ENCODE peak calls at places on chromosome 10, in six cellular contexts. P is fibroblast of lung, F is kidney, I is uterus, K is transverse colon, Y is psoas muscle. N is an unnamed sample.
A peak's percentile ranks its signal among the peaks of the same experiment; 100 is the strongest.

GRCh38 chr10:114930320-114930719 is 7.7 kb upstream of the TRUB1 start:
- DNase-seq in P (no peak), F (no peak), I (no peak), K (no peak), Y (no peak), N (no peak)

GRCh38 chr10:88926484-88927249 is 25.9 kb downstream of the ACTA2 start:
- DNase-seq in P (peak; percentile 97), F (no peak), I (no peak), K (no peak), Y (no peak), N (no peak)

GRCh38 chr10:47339759-47340612 is 8.2 kb upstream of the RBP3 start:
- DNase-seq in P (no peak), F (peak; percentile 49), I (no peak), K (no peak), Y (no peak), N (peak; percentile 55)

GRCh38 chr10:48652344-48652743 is 32.3 kb upstream of the WDFY4 start:
- DNase-seq in P (no peak), F (no peak), I (no peak), K (no peak), Y (no peak), N (no peak)

GRCh38 chr10:30738416-30738815 is 108.9 kb upstream of the LYZL2 start:
- DNase-seq in P (no peak), F (no peak), I (no peak), K (no peak), Y (no peak), N (no peak)

GRCh38 chr10:98404571-98405396 is 10.2 kb downstream of the PYROXD2 start:
- DNase-seq in P (peak; percentile 76), F (no peak), I (no peak), K (no peak), Y (no peak), N (no peak)

GRCh38 chr10:6074489-6075301 is 12.5 kb upstream of the IL2RA start:
- DNase-seq in P (peak; percentile 37), F (no peak), I (no peak), K (no peak), Y (no peak), N (no peak)

GRCh38 chr10:3455385-3456334 is 283.1 kb upstream of the PITRM1 start:
- DNase-seq in P (no peak), F (no peak), I (no peak), K (no peak), Y (no peak), N (no peak)

GRCh38 chr10:11208908-11209809 is 191.5 kb downstream of the CELF2 start:
- DNase-seq in P (no peak), F (no peak), I (no peak), K (no peak), Y (no peak), N (no peak)

GRCh38 chr10:133096616-133097269 is 9.0 kb downstream of the ADGRA1 start:
- DNase-seq in P (no peak), F (no peak), I (no peak), K (no peak), Y (no peak), N (no peak)

GRCh38 chr10:83372646-83373045 is 766.7 kb upstream of the GHITM start:
- DNase-seq in P (no peak), F (no peak), I (no peak), K (no peak), Y (no peak), N (no peak)

GRCh38 chr10:130138479-130138866 is 2.3 kb downstream of the GLRX3 start:
- DNase-seq in P (peak; percentile 38), F (no peak), I (no peak), K (no peak), Y (no peak), N (peak; percentile 73)

GRCh38 chr10:29482591-29483421 is 152.0 kb downstream of the SVIL start:
- DNase-seq in P (peak; percentile 60), F (peak; percentile 79), I (no peak), K (no peak), Y (no peak), N (no peak)

GRCh38 chr10:129777687-129778086 is 186.4 kb downstream of the EBF3 start:
- DNase-seq in P (no peak), F (peak; percentile 55), I (no peak), K (no peak), Y (no peak), N (no peak)

GRCh38 chr10:86349940-86350630 is 16.5 kb downstream of the GRID1 start:
- DNase-seq in P (no peak), F (peak; percentile 46), I (no peak), K (no peak), Y (no peak), N (peak; percentile 6)

GRCh38 chr10:60863796-60864195 is 80.2 kb downstream of the RHOBTB1 start:
- DNase-seq in P (no peak), F (no peak), I (no peak), K (no peak), Y (no peak), N (no peak)

GRCh38 chr10:43264324-43264986 is 2.4 kb downstream of the RASGEF1A start:
- DNase-seq in P (no peak), F (peak; percentile 62), I (no peak), K (peak; percentile 5), Y (no peak), N (no peak)

GRCh38 chr10:103714232-103714891 is 141.0 kb downstream of the SH3PXD2A start:
- DNase-seq in P (no peak), F (no peak), I (no peak), K (no peak), Y (no peak), N (no peak)

GRCh38 chr10:105644978-105645377 is 1003.9 kb downstream of the SORCS3 start:
- DNase-seq in P (no peak), F (no peak), I (no peak), K (no peak), Y (no peak), N (no peak)

GRCh38 chr10:16348891-16349290 is 87.9 kb upstream of the PTER start:
- DNase-seq in P (no peak), F (no peak), I (no peak), K (no peak), Y (no peak), N (no peak)

GRCh38 chr10:75407296-75407715 is 5.7 kb upstream of the ZNF503 start:
- DNase-seq in P (no peak), F (peak; percentile 74), I (peak; percentile 29), K (no peak), Y (no peak), N (no peak)

GRCh38 chr10:84499846-84500245 is 171.5 kb downstream of the CCSER2 start:
- DNase-seq in P (no peak), F (no peak), I (no peak), K (no peak), Y (no peak), N (no peak)

GRCh38 chr10:104688251-104688650 is 47.2 kb downstream of the SORCS3 start:
- DNase-seq in P (no peak), F (no peak), I (no peak), K (no peak), Y (no peak), N (no peak)

GRCh38 chr10:78923644-78924318 is 145.0 kb upstream of the ZMIZ1 start:
- DNase-seq in P (no peak), F (no peak), I (no peak), K (peak; percentile 33), Y (no peak), N (no peak)

GRCh38 chr10:132904169-132904813 is 38.1 kb downstream of the CFAP46 start:
- DNase-seq in P (peak; percentile 32), F (peak; percentile 58), I (no peak), K (no peak), Y (no peak), N (peak; percentile 39)

GRCh38 chr10:71982269-71983178 is 18.3 kb downstream of the CHST3 start:
- DNase-seq in P (no peak), F (no peak), I (no peak), K (no peak), Y (no peak), N (no peak)
- H3K27ac ChIP-seq in P (no peak overlapping the region), F (no peak overlapping the region), I (peak overlapping the region; percentile 84), K (peak overlapping the region; percentile 84), Y (peak overlapping the region; percentile 14), N (no peak overlapping the region)

DNA sequence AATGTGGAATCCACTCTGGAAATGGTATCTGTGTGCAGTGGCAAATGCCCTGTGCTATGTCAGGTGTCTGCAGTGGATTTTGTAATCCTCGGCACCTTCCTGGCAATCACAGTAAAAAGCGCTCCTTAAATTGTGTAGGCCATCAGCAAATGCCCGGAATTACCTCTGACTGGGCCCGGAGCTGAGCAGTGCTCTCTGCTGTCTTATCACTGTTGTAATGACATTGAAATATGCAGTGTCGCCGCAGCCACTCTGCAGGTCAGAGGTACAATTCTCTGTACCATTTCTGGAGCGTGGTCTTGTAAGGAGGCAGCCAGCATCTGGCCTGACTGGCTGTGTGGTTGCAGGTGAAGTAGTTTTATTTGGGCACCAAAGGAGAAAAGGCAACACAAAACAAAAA is 416.4 kb upstream of the MKI67 start:
- DNase-seq in P (no peak), F (no peak), I (no peak), K (no peak), Y (no peak), N (no peak)
- H3K9me3 ChIP-seq in P (no peaks in the 10 kb centered on the region), F (no peaks in the 10 kb centered on the region), I (no peaks in the 10 kb centered on the region), K (no peaks in the 10 kb centered on the region), Y (no peaks in the 10 kb centered on the region), N (no peaks in the 10 kb centered on the region)

GRCh38 chr10:131758062-131758941 is 142.5 kb upstream of the PPP2R2D start:
- DNase-seq in P (no peak), F (peak; percentile 41), I (no peak), K (no peak), Y (no peak), N (no peak)
- H3K27ac ChIP-seq in P (no peak overlapping the region), F (no peak overlapping the region), I (no peak overlapping the region), K (no peak overlapping the region), Y (no peak overlapping the region), N (no peak overlapping the region)

GRCh38 chr10:2410049-2410448 is 657.3 kb upstream of the PFKP start:
- DNase-seq in P (no peak), F (no peak), I (no peak), K (no peak), Y (no peak), N (no peak)

GRCh38 chr10:2414562-2414961 is 652.8 kb upstream of the PFKP start:
- DNase-seq in P (no peak), F (no peak), I (no peak), K (no peak), Y (no peak), N (no peak)
- H3K9me3 ChIP-seq in P (no peaks in the 10 kb centered on the region), F (no peaks in the 10 kb centered on the region), I (no peaks in the 10 kb centered on the region), K (no peaks in the 10 kb centered on the region), Y (no peaks in the 10 kb centered on the region), N (no peaks in the 10 kb centered on the region)

N was measured in RWPE2.